ENCODE peak calls at places on chromosome 1, in four cellular contexts. I, P, Z and M are unnamed samples.
A peak's percentile ranks its signal among the peaks of the same experiment; 100 is the strongest.

GRCh38 chr1:5286244-5286643 is 631.8 kb downstream of the AJAP1 start:
- DNase-seq in I (no peak), P (no peak), Z (no peak), M (no peak)

GRCh38 chr1:205286335-205286950 is 35.1 kb downstream of the NUAK2 start:
- DNase-seq in I (peak; percentile 48), P (peak; percentile 79), Z (peak; percentile 75), M (no peak)

GRCh38 chr1:117034791-117035290 is 25.3 kb upstream of the TTF2 start:
- DNase-seq in I (no peak), P (no peak), Z (no peak), M (no peak)

GRCh38 chr1:175397103-175397502 is 204.5 kb upstream of the KIAA0040 start:
- DNase-seq in I (no peak), P (no peak), Z (no peak), M (no peak)

GRCh38 chr1:90831910-90832309 is 114.8 kb upstream of the BARHL2 start:
- DNase-seq in I (no peak), P (no peak), Z (no peak), M (peak; percentile 33)

GRCh38 chr1:88697503-88697902 is 13.4 kb downstream of the PKN2 start:
- DNase-seq in I (peak; percentile 5), P (no peak), Z (no peak), M (no peak)

GRCh38 chr1:97252076-97252475 is 530.5 kb downstream of the PTBP2 start:
- DNase-seq in I (peak; percentile 92), P (no peak), Z (no peak), M (no peak)

GRCh38 chr1:199859525-199859924 is 168.0 kb upstream of the NR5A2 start:
- DNase-seq in I (peak; percentile 83), P (no peak), Z (no peak), M (no peak)

GRCh38 chr1:227465256-227465655 is 98.1 kb upstream of the ZNF678 start:
- DNase-seq in I (no peak), P (no peak), Z (no peak), M (no peak)

GRCh38 chr1:57926025-57926552 is 502.2 kb upstream of the DAB1 start:
- DNase-seq in I (no peak), P (no peak), Z (peak; percentile 15), M (no peak)

GRCh38 chr1:177048314-177049069 is 116.0 kb downstream of the ASTN1 start:
- DNase-seq in I (no peak), P (no peak), Z (no peak), M (no peak)

GRCh38 chr1:30804381-30804780 is 46.8 kb upstream of the LAPTM5 start:
- DNase-seq in I (no peak), P (no peak), Z (no peak), M (no peak)

GRCh38 chr1:81802601-81803422 is 2.1 kb downstream of the ADGRL2 start:
- DNase-seq in I (peak; percentile 82), P (peak; percentile 57), Z (peak; percentile 33), M (peak; percentile 72)

GRCh38 chr1:15835205-15835740 is 12.2 kb upstream of the SPEN start:
- DNase-seq in I (no peak), P (no peak), Z (peak; percentile 52), M (no peak)

GRCh38 chr1:36175137-36176095 is 19.5 kb downstream of the MAP7D1 start:
- DNase-seq in I (peak; percentile 62), P (peak; percentile 50), Z (peak; percentile 66), M (no peak)

GRCh38 chr1:111197598-111198289 is 2.7 kb downstream of the DENND2D start:
- DNase-seq in I (peak; percentile 58), P (no peak), Z (no peak), M (peak; percentile 19)

GRCh38 chr1:148318123-148318899 is 164.8 kb downstream of the PPIAL4G start:
- DNase-seq in I (peak; percentile 64), P (peak; percentile 62), Z (peak; percentile 43), M (no peak)

GRCh38 chr1:210700511-210700910 is 371.8 kb downstream of the HHAT start:
- DNase-seq in I (no peak), P (no peak), Z (no peak), M (no peak)

GRCh38 chr1:116328671-116329070 is 44.4 kb upstream of the ATP1A1 start:
- DNase-seq in I (no peak), P (no peak), Z (no peak), M (no peak)

GRCh38 chr1:200328379-200328778 is 81.5 kb downstream of the ZNF281 start:
- DNase-seq in I (no peak), P (no peak), Z (no peak), M (no peak)

DNA sequence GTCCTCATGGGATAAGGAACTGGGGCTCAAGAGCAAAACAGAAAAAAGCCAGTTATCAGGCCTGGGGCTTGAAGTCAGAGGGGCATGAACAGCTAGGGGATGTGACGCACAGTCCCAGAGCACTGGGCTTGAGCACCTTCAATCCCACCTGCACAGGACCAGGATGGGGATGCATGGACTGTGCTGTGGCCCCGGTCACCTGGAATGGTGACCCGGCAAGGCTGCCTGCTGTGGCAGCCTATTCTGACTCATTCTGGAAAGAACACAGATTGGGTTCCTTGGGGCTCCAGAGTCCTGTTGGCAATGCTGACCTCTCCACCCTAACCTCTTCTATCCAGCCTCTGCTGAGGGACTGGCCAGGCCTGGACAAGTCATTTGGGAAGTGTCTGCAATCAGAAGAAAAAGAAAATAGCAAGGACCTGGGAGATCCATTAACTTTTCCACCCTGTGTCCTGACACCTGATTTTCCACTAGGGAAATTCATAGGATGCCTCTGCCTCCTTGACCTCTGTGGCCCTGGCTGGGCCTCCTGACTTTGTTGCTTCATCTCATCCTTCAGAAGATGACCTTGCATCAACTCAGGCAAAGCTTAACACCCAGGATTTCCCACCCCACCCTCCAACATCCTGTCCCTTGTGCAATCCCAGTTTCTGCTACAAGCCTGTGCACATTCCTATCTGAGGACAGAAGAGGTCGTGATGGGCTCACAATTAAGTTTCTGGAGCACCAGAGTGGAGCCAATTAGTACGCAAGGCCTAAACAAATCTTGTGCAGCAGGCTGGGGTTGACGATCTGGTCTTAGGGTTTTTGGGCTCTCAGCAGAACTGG is 17.9 kb upstream of the FMOD start:
- DNase-seq in I (peak; percentile 95), P (no peak), Z (peak; percentile 54), M (no peak)
- TF ChIP-seq CTCF in I (peak; percentile 64), P (no peak), Z (no peak), M (no peak)

GRCh38 chr1:3827813-3828307 is 29.2 kb downstream of the CEP104 start:
- DNase-seq in I (no peak), P (no peak), Z (no peak), M (no peak)
- TF ChIP-seq CTCF in I (no peak), P (no peak), Z (no peak), M (no peak)

GRCh38 chr1:40691538-40692428 is at the start of gene NFYC:
- DNase-seq in I (peak; percentile 99), P (peak; percentile 97), Z (peak; percentile 98), M (peak; percentile 94)
- TF ChIP-seq CTCF in I (no peak), P (no peak), Z (no peak), M (no peak)

DNA sequence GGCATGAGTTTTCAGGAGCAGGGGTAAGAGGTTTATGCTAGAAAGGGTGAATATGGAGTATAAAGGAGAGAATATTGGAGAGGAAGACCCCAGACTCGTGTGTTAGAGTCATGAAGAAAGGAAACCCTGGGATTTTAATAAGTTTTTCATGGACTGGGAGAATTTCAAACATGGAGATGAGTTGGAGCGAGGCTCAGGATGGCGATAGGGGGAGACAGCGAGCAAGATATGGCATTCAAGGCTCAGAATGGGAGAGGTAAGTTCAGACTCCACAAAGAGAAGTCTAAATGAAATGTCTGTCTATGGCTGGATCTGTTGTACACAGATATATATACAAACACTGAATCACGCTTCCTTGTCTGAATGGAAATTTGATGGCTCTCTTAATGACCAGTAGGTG is 92.5 kb downstream of the LRRC40 start:
- DNase-seq in I (no peak), P (no peak), Z (no peak), M (no peak)
- TF ChIP-seq CTCF in I (peak; percentile 4), P (no peak), Z (no peak), M (no peak)

GRCh38 chr1:38502772-38503171 is 356.8 kb downstream of the RRAGC start:
- DNase-seq in I (peak; percentile 8), P (no peak), Z (no peak), M (peak; percentile 22)
- TF ChIP-seq CTCF in I (no peak), P (no peak), Z (no peak), M (peak; percentile 20)